ENCODE peak calls at places on chromosomes 3 and 15, in ten cellular contexts. K is fibroblast of lung, U is right lobe of liver, T is foreskin fibroblast, I is stomach, F is astrocyte of the spinal cord, D is A549, C is epithelial cell of esophagus, N is cardiac fibroblast, W is uterus. J is an unnamed sample.

GRCh38 chr3:181713300-181713647 is 1.5 kb downstream of the SOX2 start:
- DNase-seq in K (no peak), U (no peak), T (no peak), I (no peak), F (peak), D (no peak), C (peak), N (no peak), W (no peak), J (no peak)

GRCh38 chr3:129429080-129429451 is 630 bp upstream of the EFCAB12 start:
- DNase-seq in K (peak), U (no peak), T (no peak), I (no peak), F (no peak), D (no peak), C (no peak), N (no peak), W (no peak), J (no peak)

GRCh38 chr3:55483196-55484095 is 3.7 kb downstream of the WNT5A start:
- DNase-seq in K (no peak), U (no peak), T (no peak), I (no peak), F (no peak), D (no peak), C (no peak), N (no peak), W (no peak), J (no peak)

GRCh38 chr3:111373239-111373638 is 168.8 kb upstream of the CD96 start:
- DNase-seq in K (no peak), U (no peak), T (no peak), I (no peak), F (no peak), D (no peak), C (no peak), N (no peak), W (no peak), J (no peak)

GRCh38 chr3:194181612-194182011 is 45.7 kb downstream of the HES1 start:
- DNase-seq in K (no peak), U (no peak), T (no peak), I (no peak), F (no peak), D (no peak), C (no peak), N (no peak), W (no peak), J (no peak)

GRCh38 chr3:100265016-100265415 is 4.2 kb downstream of the TBC1D23 start:
- DNase-seq in K (peak), U (no peak), T (no peak), I (no peak), F (no peak), D (no peak), C (peak), N (no peak), W (no peak), J (no peak)

GRCh38 chr15:40936709-40937666 is 7.8 kb downstream of the DLL4 start:
- DNase-seq in K (peak), U (peak), T (peak), I (no peak), F (peak), D (no peak), C (peak), N (no peak), W (no peak), J (no peak)

GRCh38 chr15:75904241-75904631 is 558 bp downstream of the FBXO22 start:
- DNase-seq in K (peak), U (peak), T (peak), I (peak), F (peak), D (peak), C (peak), N (peak), W (no peak), J (peak)

GRCh38 chr3:125350597-125350996 is 24.5 kb downstream of the ZNF148 start:
- DNase-seq in K (no peak), U (no peak), T (no peak), I (no peak), F (no peak), D (no peak), C (no peak), N (no peak), W (no peak), J (no peak)

GRCh38 chr3:11522398-11522715 is 121.4 kb downstream of the VGLL4 start:
- DNase-seq in K (peak), U (no peak), T (no peak), I (no peak), F (peak), D (no peak), C (peak), N (no peak), W (no peak), J (peak)

GRCh38 chr3:11523793-11524160 is 119.9 kb downstream of the VGLL4 start:
- DNase-seq in K (no peak), U (no peak), T (no peak), I (no peak), F (no peak), D (no peak), C (no peak), N (no peak), W (peak), J (no peak)

GRCh38 chr3:11517601-11518000 is 126.1 kb downstream of the VGLL4 start:
- DNase-seq in K (no peak), U (no peak), T (no peak), I (no peak), F (no peak), D (no peak), C (no peak), N (no peak), W (no peak), J (no peak)

GRCh38 chr3:11522953-11523792 is 120.5 kb downstream of the VGLL4 start:
- DNase-seq in K (no peak), U (no peak), T (no peak), I (no peak), F (no peak), D (no peak), C (peak), N (no peak), W (peak), J (peak)

DNA sequence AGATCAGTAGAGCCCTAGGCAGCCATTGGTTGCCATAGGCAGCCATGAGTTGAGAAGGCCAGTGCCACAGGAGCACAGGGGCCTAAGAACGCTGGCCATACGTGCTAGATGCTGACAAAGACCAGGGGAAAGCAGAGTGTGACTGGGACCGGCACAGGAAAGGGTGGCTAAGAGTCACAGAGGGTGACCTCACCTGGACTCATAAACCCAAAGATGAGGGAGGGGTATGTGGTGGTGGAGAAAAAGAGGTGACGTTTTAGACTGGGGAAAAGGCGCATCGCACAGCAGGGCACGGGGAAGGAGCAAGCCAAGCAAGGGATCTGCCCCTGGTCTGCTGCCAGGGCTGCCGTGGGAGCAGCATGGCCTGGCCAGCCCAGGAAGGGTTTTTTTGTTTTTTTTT is 122.5 kb downstream of the VGLL4 start:
- DNase-seq in K (no peak), U (no peak), T (no peak), I (no peak), F (no peak), D (no peak), C (no peak), N (no peak), W (no peak), J (no peak)
- TF ChIP-seq CTCF in K (no peak), U (no peak), T (no peak), I (no peak), F (no peak), D (no peak), C (no peak), N (no peak), W (no peak), J (no peak)

GRCh38 chr3:39107874-39108308 is 411 bp downstream of the TTC21A start:
- DNase-seq in K (peak), U (no peak), T (no peak), I (no peak), F (no peak), D (no peak), C (no peak), N (no peak), W (no peak), J (no peak)

GRCh38 chr3:39106281-39107055 is 959 bp downstream of the GORASP1 start:
- DNase-seq in K (peak), U (no peak), T (peak), I (no peak), F (peak), D (no peak), C (peak), N (peak), W (no peak), J (no peak)

GRCh38 chr3:39105687-39106063 is 1.8 kb downstream of the GORASP1 start:
- DNase-seq in K (no peak), U (no peak), T (no peak), I (no peak), F (no peak), D (no peak), C (no peak), N (no peak), W (no peak), J (no peak)

GRCh38 chr3:39108309-39108708 is 829 bp downstream of the TTC21A start:
- DNase-seq in K (no peak), U (no peak), T (no peak), I (no peak), F (no peak), D (no peak), C (no peak), N (no peak), W (no peak), J (no peak)

DNA sequence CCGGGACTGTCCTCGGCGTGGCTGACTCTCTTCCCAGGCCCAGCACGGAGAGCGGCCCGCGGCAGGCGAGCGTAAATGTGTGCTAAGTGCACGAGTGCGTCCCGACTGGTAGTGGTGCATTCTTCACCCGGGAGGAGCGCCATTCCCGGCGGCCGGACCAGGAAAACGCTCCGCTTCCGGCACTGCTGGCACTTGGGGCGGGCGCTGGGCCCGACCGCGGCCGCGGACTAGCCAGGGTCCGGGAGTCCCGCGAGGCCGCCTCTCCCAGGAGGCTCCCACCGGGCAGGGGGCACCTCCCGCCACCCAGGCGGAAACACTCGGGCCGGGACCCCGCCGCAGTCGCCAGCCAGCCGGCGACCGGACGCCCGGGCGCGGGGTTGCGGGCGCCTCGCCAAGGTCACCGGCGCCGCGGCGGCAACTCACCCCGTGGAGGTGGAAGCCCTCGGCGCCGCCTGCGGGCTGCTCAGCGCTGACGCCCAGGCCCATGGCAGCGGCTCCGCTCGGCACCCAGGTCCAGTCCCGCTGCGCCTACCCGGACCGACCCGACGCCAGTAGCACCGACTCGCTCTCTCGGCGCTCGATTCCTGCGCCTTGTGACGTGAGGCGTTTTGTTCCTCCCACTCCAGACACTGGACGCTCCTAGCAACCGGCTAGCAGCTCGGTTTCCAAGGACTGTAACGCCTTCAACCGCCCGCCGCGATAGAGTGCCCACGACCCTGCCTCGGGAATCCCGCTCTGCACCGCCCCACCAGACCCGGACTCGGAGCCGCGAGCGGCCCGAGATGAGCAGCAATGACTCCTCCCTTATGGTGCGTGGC is at the start of the genes GORASP1 and TTC21A:
- DNase-seq in K (peak), U (peak), T (peak), I (peak), F (peak), D (peak), C (peak), N (peak), W (peak), J (peak)
- TF ChIP-seq CTCF in K (no peak), U (peak), T (no peak), I (no peak), F (no peak), D (no peak), C (no peak), N (no peak), W (no peak), J (no peak)

GRCh38 chr3:115348951-115349745 is 202.1 kb upstream of the ZBTB20 start:
- DNase-seq in K (no peak), U (no peak), T (no peak), I (no peak), F (no peak), D (no peak), C (no peak), N (no peak), W (no peak), J (no peak)
- TF ChIP-seq CTCF in K (no peak), U (no peak), T (no peak), I (no peak), F (no peak), D (no peak), C (no peak), N (no peak), W (no peak), J (no peak)

DNA sequence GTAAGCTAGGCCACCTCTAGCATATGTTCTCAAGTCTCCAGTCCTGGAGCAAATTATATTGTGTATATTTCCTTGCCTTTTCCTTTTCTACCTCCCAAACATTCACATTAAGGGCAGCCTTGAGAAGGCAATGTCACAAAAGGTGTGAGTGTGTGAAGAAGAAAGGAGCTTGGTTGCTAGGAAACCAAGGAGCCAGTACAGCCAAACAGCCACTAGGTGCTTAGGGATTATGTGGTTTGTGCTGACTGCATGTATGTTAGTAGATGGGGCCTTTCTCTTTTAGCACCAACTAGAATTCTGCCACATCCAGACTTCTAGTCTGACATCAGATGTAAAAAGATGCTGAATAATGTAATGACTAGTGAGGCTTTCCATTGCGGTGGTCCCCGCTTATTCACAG is 118.8 kb upstream of the DAZL start:
- DNase-seq in K (peak), U (no peak), T (no peak), I (no peak), F (peak), D (no peak), C (peak), N (peak), W (no peak), J (peak)
- TF ChIP-seq CTCF in K (peak), U (no peak), T (no peak), I (no peak), F (peak), D (no peak), C (no peak), N (peak), W (no peak), J (no peak)

GRCh38 chr15:66661432-66662096 is 40.5 kb upstream of the SMAD6 start:
- DNase-seq in K (no peak), U (peak), T (no peak), I (no peak), F (no peak), D (no peak), C (no peak), N (peak), W (no peak), J (no peak)

GRCh38 chr15:66659384-66659783 is 42.7 kb upstream of the SMAD6 start:
- DNase-seq in K (no peak), U (no peak), T (no peak), I (no peak), F (no peak), D (no peak), C (no peak), N (no peak), W (no peak), J (no peak)

GRCh38 chr15:66663664-66664063 is 38.4 kb upstream of the SMAD6 start:
- DNase-seq in K (no peak), U (no peak), T (no peak), I (no peak), F (no peak), D (no peak), C (no peak), N (no peak), W (no peak), J (no peak)

GRCh38 chr15:66658855-66659254 is 43.2 kb upstream of the SMAD6 start:
- DNase-seq in K (no peak), U (no peak), T (no peak), I (no peak), F (no peak), D (no peak), C (no peak), N (no peak), W (no peak), J (no peak)

GRCh38 chr15:66662522-66662921 is 39.5 kb upstream of the SMAD6 start:
- DNase-seq in K (no peak), U (no peak), T (no peak), I (no peak), F (no peak), D (no peak), C (no peak), N (no peak), W (no peak), J (no peak)
- TF ChIP-seq CTCF in K (no peak), U (no peak), T (no peak), I (no peak), F (no peak), D (no peak), C (no peak), N (no peak), W (no peak), J (no peak)

DNA sequence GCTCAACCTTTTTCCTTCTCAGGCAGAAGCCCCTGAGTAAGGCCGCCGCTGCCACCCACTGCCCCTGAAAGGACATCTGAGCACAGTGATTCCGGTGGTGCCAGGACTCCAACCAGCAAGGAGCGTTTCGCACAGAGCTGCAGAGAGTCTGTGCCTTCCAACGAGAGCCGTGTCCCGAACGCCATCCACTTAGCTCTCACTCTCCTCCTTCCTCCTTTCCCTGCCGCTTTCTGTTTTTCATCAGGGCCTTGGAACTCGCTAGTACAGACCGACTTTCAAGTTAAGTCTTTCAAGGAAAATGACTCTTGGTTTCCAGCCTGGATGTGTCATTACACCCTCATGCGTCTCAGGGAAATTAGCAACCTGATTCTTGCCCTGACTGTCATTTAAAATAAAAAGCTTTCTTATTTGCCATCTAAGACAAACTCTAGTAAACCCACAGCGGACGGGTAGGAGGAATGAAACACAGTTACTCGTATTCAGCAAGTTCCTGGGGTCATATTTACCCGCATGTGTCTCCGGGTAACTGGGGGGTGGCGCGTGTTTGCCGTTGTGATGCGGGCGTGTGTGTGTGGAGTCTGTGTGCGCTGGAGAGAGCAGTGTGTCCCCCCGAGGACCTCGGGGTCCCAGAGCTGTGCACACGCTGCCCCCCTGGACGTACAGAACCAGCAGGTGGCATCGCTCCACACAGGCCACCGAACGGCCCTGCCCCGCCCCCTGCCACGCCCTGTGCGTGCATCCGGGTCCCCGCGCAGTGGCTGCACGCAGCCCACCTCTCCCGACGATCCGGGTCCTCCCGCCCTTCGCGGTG is 30.4 kb upstream of the ALDH1A3 start:
- DNase-seq in K (peak), U (no peak), T (peak), I (peak), F (peak), D (peak), C (peak), N (peak), W (peak), J (no peak)
- TF ChIP-seq CTCF in K (peak), U (no peak), T (peak), I (no peak), F (peak), D (peak), C (peak), N (peak), W (peak), J (no peak)

GRCh38 chr3:81645248-81645647 is 116.2 kb downstream of the GBE1 start:
- DNase-seq in K (no peak), U (no peak), T (no peak), I (no peak), F (no peak), D (no peak), C (no peak), N (no peak), W (no peak), J (no peak)

GRCh38 chr3:81638480-81638879 is 123.0 kb downstream of the GBE1 start:
- DNase-seq in K (no peak), U (no peak), T (no peak), I (no peak), F (no peak), D (no peak), C (no peak), N (no peak), W (no peak), J (no peak)

GRCh38 chr3:81643721-81644120 is 117.7 kb downstream of the GBE1 start:
- DNase-seq in K (peak), U (no peak), T (no peak), I (no peak), F (peak), D (no peak), C (peak), N (peak), W (no peak), J (peak)
- TF ChIP-seq CTCF in K (peak), U (peak), T (peak), I (no peak), F (peak), D (peak), C (peak), N (no peak), W (no peak), J (peak)

GRCh38 chr3:81005992-81006391 is 755.5 kb downstream of the GBE1 start:
- DNase-seq in K (no peak), U (no peak), T (no peak), I (no peak), F (no peak), D (no peak), C (peak), N (no peak), W (no peak), J (no peak)
- TF ChIP-seq CTCF in K (no peak), U (peak), T (no peak), I (no peak), F (no peak), D (no peak), C (no peak), N (no peak), W (no peak), J (no peak)

J was measured in MCF 10A.